ENCODE peak calls at places on chromosomes 16 and 17, in six cellular contexts. One of them, this sample, is unnamed. For H3K27me3, the result is how much of the 10 kb centered on the place peaks cover.

GRCh38 chr17:41082565-41083136 is 1.3 kb upstream of the KRTAP4-7 start:
- DNase-seq in sigmoid colon: no peak
- DNase-seq in RWPE2: no peak
- DNase-seq in BJ: no peak
- DNase-seq in gastrocnemius medialis: no peak
- DNase-seq in heart right ventricle: no peak
- DNase-seq in this sample: no peak

GRCh38 chr16:27724491-27724878 is 174.5 kb downstream of the KATNIP start:
- DNase-seq in sigmoid colon: no peak
- DNase-seq in RWPE2: no peak
- DNase-seq in BJ: no peak
- DNase-seq in gastrocnemius medialis: no peak
- DNase-seq in heart right ventricle: no peak
- DNase-seq in this sample: no peak

GRCh38 chr17:73690581-73691135 is 46.4 kb upstream of the SDK2 start:
- DNase-seq in sigmoid colon: no peak
- DNase-seq in RWPE2: no peak
- DNase-seq in BJ: no peak
- DNase-seq in gastrocnemius medialis: no peak
- DNase-seq in heart right ventricle: no peak
- DNase-seq in this sample: no peak

GRCh38 chr17:29004081-29004692 is 1.6 kb downstream of the SEZ6 start:
- DNase-seq in sigmoid colon: no peak
- DNase-seq in RWPE2: no peak
- DNase-seq in BJ: no peak
- DNase-seq in gastrocnemius medialis: no peak
- DNase-seq in heart right ventricle: no peak
- DNase-seq in this sample: no peak

GRCh38 chr16:83661656-83662055 is 146.1 kb upstream of the HSBP1 start:
- DNase-seq in sigmoid colon: no peak
- DNase-seq in RWPE2: no peak
- DNase-seq in BJ: no peak
- DNase-seq in gastrocnemius medialis: no peak
- DNase-seq in heart right ventricle: no peak
- DNase-seq in this sample: no peak

GRCh38 chr17:50047488-50048126 is 8.3 kb upstream of the ITGA3 start:
- DNase-seq in sigmoid colon: no peak
- DNase-seq in RWPE2: peak
- DNase-seq in BJ: no peak
- DNase-seq in gastrocnemius medialis: no peak
- DNase-seq in heart right ventricle: no peak
- DNase-seq in this sample: peak

GRCh38 chr17:43171761-43172487 is 910 bp downstream of the NBR1 start:
- DNase-seq in sigmoid colon: peak
- DNase-seq in RWPE2: peak
- DNase-seq in BJ: peak
- DNase-seq in gastrocnemius medialis: peak
- DNase-seq in heart right ventricle: no peak
- DNase-seq in this sample: peak

GRCh38 chr16:81405702-81406113 is 38.9 kb upstream of the CMIP start:
- DNase-seq in sigmoid colon: peak
- DNase-seq in RWPE2: peak
- DNase-seq in BJ: peak
- DNase-seq in gastrocnemius medialis: no peak
- DNase-seq in heart right ventricle: no peak
- DNase-seq in this sample: no peak

GRCh38 chr17:8103549-8103948 is 14.8 kb downstream of the ALOXE3 start:
- DNase-seq in sigmoid colon: peak
- DNase-seq in RWPE2: no peak
- DNase-seq in BJ: no peak
- DNase-seq in gastrocnemius medialis: no peak
- DNase-seq in heart right ventricle: no peak
- DNase-seq in this sample: no peak

GRCh38 chr17:4587195-4587594 is 2.9 kb downstream of the SMTNL2 start:
- DNase-seq in sigmoid colon: no peak
- DNase-seq in RWPE2: no peak
- DNase-seq in BJ: no peak
- DNase-seq in gastrocnemius medialis: peak
- DNase-seq in heart right ventricle: no peak
- DNase-seq in this sample: no peak

GRCh38 chr16:456891-457483 is 31.5 kb downstream of the RAB11FIP3 start:
- DNase-seq in sigmoid colon: no peak
- DNase-seq in RWPE2: no peak
- DNase-seq in BJ: no peak
- DNase-seq in gastrocnemius medialis: no peak
- DNase-seq in heart right ventricle: no peak
- DNase-seq in this sample: no peak

GRCh38 chr17:62051053-62051452 is 14.0 kb downstream of the MED13 start:
- DNase-seq in sigmoid colon: no peak
- DNase-seq in RWPE2: no peak
- DNase-seq in BJ: no peak
- DNase-seq in gastrocnemius medialis: no peak
- DNase-seq in heart right ventricle: no peak
- DNase-seq in this sample: no peak

GRCh38 chr17:5892897-5893656 is 177.1 kb upstream of the WSCD1 start:
- DNase-seq in sigmoid colon: no peak
- DNase-seq in RWPE2: no peak
- DNase-seq in BJ: no peak
- DNase-seq in gastrocnemius medialis: peak
- DNase-seq in heart right ventricle: no peak
- DNase-seq in this sample: no peak
- H3K27me3 ChIP-seq in sigmoid colon: under half
- H3K27me3 ChIP-seq in RWPE2: under half
- H3K27me3 ChIP-seq in BJ: under half
- H3K27me3 ChIP-seq in gastrocnemius medialis: under half
- H3K27me3 ChIP-seq in heart right ventricle: under half
- H3K27me3 ChIP-seq in this sample: under half

DNA sequence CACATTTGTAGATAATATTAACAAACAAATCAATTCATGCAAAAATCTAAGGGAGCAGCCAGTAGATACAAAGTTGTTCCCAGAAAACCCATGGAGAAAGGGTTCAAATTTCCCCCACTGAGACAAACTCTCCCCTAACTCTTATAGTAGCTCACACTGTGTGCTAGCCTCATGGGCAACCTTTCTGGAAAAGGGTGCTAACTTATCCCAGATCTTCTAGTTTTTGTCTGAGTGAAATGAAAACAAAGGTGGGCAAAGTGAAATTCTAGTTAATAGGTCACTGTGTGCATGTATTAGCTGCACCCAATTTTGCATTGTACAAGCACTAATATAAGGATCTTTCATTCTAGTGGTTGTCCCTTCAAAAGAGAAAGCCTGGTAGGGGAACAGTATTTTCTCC is 9.9 kb upstream of the USP32 start:
- DNase-seq in sigmoid colon: no peak
- DNase-seq in RWPE2: no peak
- DNase-seq in BJ: no peak
- DNase-seq in gastrocnemius medialis: no peak
- DNase-seq in heart right ventricle: no peak
- DNase-seq in this sample: no peak
- TF ChIP-seq CTCF in sigmoid colon: no peak
- TF ChIP-seq CTCF in RWPE2: no peak
- TF ChIP-seq CTCF in BJ: no peak
- TF ChIP-seq CTCF in gastrocnemius medialis: no peak
- TF ChIP-seq CTCF in heart right ventricle: no peak
- TF ChIP-seq CTCF in this sample: no peak

DNA sequence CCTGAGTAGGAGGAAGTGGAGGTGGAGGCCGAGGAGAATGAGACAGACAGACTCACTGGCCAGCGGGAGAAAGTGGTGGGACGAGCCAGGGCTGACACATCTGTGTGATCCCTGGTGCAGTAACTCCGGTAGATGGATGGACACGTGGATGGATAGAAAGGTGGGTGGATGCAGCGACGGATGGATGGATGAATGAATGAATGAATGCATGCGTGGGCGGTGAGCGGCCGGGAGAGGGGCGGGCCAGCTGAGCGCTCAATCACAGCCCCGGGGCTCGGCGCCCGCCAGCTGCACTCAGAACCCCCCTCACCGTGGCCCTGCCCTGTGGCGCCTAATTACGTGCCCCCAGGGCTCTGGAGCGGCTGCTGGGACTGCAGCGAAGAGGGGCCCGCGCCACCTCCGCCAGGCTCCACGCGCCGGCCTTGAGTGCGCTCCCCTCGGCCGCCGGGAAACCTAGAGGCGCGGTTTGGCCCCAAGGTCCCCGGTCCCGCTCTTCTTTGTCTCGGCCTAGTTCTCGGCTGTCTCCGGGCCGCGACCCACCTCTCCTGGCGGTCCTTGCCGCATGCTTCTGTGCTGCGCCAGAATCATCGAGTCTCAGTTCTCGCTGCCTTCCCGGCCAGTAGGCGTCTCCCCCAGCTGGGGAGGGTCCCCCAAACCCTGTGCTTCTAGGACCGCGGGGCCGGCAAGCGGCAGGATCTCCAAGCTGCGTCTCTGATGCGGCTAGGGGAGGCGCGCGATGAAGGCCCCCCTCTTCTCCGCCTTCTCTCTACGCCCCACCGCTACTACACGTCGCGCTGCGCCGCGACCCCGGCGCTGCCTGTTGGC is 41.0 kb downstream of the RAI1 start:
- DNase-seq in sigmoid colon: no peak
- DNase-seq in RWPE2: no peak
- DNase-seq in BJ: no peak
- DNase-seq in gastrocnemius medialis: no peak
- DNase-seq in heart right ventricle: no peak
- DNase-seq in this sample: no peak
- H3K4me3 ChIP-seq in sigmoid colon: peak
- H3K4me3 ChIP-seq in RWPE2: no peak
- H3K4me3 ChIP-seq in BJ: peak
- H3K4me3 ChIP-seq in gastrocnemius medialis: no peak
- H3K4me3 ChIP-seq in heart right ventricle: peak
- H3K4me3 ChIP-seq in this sample: peak

DNA sequence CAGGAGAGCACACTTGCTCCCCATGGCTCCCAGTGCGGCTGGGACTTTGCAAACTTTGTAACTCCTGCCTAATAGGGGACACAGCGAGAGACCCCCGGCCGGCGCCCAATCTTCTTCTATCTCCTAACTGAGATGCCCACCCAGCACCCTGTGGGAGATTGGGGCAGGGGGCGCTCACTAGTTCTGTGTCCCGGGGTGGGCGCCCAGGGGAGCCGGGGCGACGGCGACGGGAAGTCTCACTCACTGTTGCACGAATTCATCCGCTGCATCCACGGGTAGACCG is 3.9 kb upstream of the HOXB5 start:
- DNase-seq in sigmoid colon: no peak
- DNase-seq in RWPE2: no peak
- DNase-seq in BJ: no peak
- DNase-seq in gastrocnemius medialis: no peak
- DNase-seq in heart right ventricle: no peak
- DNase-seq in this sample: no peak
- H3K27me3 ChIP-seq in sigmoid colon: under half
- H3K27me3 ChIP-seq in RWPE2: under half
- H3K27me3 ChIP-seq in BJ: half or more
- H3K27me3 ChIP-seq in gastrocnemius medialis: half or more
- H3K27me3 ChIP-seq in heart right ventricle: half or more
- H3K27me3 ChIP-seq in this sample: under half

DNA sequence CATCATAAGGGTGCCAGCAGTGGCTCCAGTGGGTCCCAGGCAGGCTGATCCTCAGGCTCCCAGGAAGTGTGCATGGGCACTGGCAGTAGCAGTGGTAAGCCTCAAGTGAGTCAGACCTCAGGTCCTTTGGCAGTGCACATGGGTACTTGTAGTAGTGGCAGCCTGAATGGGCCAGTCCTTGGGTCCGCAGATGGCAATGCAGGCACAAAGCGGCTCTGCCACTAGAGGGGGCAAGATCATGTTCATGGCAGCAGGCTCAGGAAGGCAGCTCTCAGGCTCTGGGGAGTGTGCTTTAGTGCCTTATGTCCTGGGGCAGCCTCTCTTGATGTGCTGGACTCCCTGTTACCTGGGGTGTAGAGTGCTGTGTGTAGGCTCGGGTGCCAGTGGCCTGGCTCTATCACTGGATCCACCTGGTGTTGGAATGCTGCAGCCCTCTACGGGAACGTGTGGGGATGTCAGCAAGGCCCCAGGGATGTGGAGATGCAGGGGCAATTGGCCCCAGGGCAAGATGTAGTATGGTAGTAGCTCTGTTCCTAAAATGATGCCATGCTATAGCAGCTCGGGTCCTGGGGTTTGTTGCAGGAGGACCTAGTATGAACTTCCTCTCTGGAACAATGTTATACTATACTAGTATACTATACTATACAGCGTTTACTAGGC is 11.0 kb downstream of the ACSM3 start:
- DNase-seq in sigmoid colon: no peak
- DNase-seq in RWPE2: peak
- DNase-seq in BJ: no peak
- DNase-seq in gastrocnemius medialis: no peak
- DNase-seq in heart right ventricle: peak
- DNase-seq in this sample: peak
- TF ChIP-seq CTCF in sigmoid colon: no peak
- TF ChIP-seq CTCF in RWPE2: peak
- TF ChIP-seq CTCF in BJ: peak
- TF ChIP-seq CTCF in gastrocnemius medialis: no peak
- TF ChIP-seq CTCF in heart right ventricle: peak
- TF ChIP-seq CTCF in this sample: no peak

DNA sequence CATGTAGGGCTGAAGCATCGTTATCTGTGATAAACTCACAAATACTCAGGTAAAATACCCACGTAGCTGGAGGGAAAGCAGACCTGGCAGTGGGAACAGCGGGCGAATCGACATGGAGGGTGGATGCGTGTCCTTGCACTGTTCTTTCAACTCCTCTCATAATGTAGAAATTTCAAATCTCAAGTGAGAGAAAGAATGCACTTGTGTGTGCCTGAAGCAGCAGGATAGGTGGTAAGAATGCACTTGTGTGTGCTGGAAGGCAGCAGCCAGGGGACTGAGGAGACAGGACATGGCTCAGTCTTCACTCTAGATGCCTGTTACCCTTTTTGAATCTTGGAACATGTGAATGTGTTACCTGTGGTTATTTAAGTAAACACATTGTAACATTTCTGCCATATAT is 10.4 kb downstream of the IFT140 start:
- DNase-seq in sigmoid colon: no peak
- DNase-seq in RWPE2: no peak
- DNase-seq in BJ: no peak
- DNase-seq in gastrocnemius medialis: no peak
- DNase-seq in heart right ventricle: no peak
- DNase-seq in this sample: no peak
- H3K4me3 ChIP-seq in sigmoid colon: no peak
- H3K4me3 ChIP-seq in RWPE2: no peak
- H3K4me3 ChIP-seq in BJ: no peak
- H3K4me3 ChIP-seq in gastrocnemius medialis: no peak
- H3K4me3 ChIP-seq in heart right ventricle: no peak
- H3K4me3 ChIP-seq in this sample: no peak

This sample was measured in tibial artery.